ENCODE peak calls at places on chromosome 1, in four cellular contexts. J is fibroblast of lung, T is esophagus squamous epithelium, R is psoas muscle. D is an unnamed sample.

GRCh38 chr1:150560011-150560438 is 10.8 kb downstream of the ADAMTSL4 start:
- DNase-seq in J (no peak), T (no peak), R (peak; percentile 89), D (peak; percentile 58)

GRCh38 chr1:145906954-145907755 is 2.7 kb downstream of the ITGA10 start:
- DNase-seq in J (no peak), T (no peak), R (no peak), D (no peak)

GRCh38 chr1:193562121-193562520 is 375.7 kb upstream of the B3GALT2 start:
- DNase-seq in J (no peak), T (no peak), R (no peak), D (no peak)

GRCh38 chr1:236608930-236609726 is 4.8 kb upstream of the HEATR1 start:
- DNase-seq in J (peak; percentile 25), T (no peak), R (peak; percentile 80), D (no peak)

GRCh38 chr1:234909307-234909706 is 219.3 kb downstream of the TOMM20 start:
- DNase-seq in J (no peak), T (no peak), R (no peak), D (no peak)

GRCh38 chr1:212485218-212485609 is 52.5 kb downstream of the NENF start:
- DNase-seq in J (no peak), T (no peak), R (no peak), D (no peak)

GRCh38 chr1:12604986-12605385 is 13.0 kb downstream of the DHRS3 start:
- DNase-seq in J (no peak), T (no peak), R (no peak), D (no peak)

GRCh38 chr1:167774710-167775109 is 52.9 kb downstream of the MPZL1 start:
- DNase-seq in J (peak; percentile 59), T (no peak), R (no peak), D (no peak)

GRCh38 chr1:18480315-18481189 is at the start of gene KLHDC7A:
- DNase-seq in J (peak; percentile 0), T (no peak), R (no peak), D (no peak)

GRCh38 chr1:221829327-221830011 is 87.6 kb upstream of the DUSP10 start:
- DNase-seq in J (peak; percentile 97), T (no peak), R (no peak), D (no peak)

GRCh38 chr1:55071477-55071876 is 32.1 kb downstream of the PCSK9 start:
- DNase-seq in J (peak; percentile 47), T (no peak), R (no peak), D (no peak)

GRCh38 chr1:160837558-160838205 is 25.0 kb downstream of the CD244 start:
- DNase-seq in J (peak; percentile 15), T (peak; percentile 33), R (peak; percentile 63), D (no peak)

GRCh38 chr1:38129971-38130370 is 83.4 kb upstream of the POU3F1 start:
- DNase-seq in J (peak; percentile 39), T (no peak), R (no peak), D (no peak)

GRCh38 chr1:82542766-82543165 is 742.0 kb downstream of the ADGRL2 start:
- DNase-seq in J (peak; percentile 37), T (no peak), R (no peak), D (no peak)

GRCh38 chr1:156661932-156662587 is 15.1 kb downstream of the NES start:
- DNase-seq in J (peak; percentile 67), T (no peak), R (no peak), D (no peak)

GRCh38 chr1:208047975-208048374 is 137.1 kb upstream of the CD34 start:
- DNase-seq in J (peak; percentile 40), T (no peak), R (peak; percentile 80), D (no peak)

GRCh38 chr1:85581138-85581801 is 709 bp downstream of the CCN1 start:
- DNase-seq in J (peak; percentile 89), T (no peak), R (peak; percentile 91), D (peak; percentile 24)

GRCh38 chr1:99456536-99456935 is 189.4 kb upstream of the PALMD start:
- DNase-seq in J (peak; percentile 68), T (no peak), R (no peak), D (no peak)

GRCh38 chr1:101238681-101239094 is 1.9 kb downstream of the S1PR1 start:
- DNase-seq in J (peak; percentile 89), T (no peak), R (peak; percentile 88), D (peak; percentile 68)

GRCh38 chr1:243916160-243916559 is 66.1 kb upstream of the AKT3 start:
- DNase-seq in J (peak; percentile 48), T (no peak), R (no peak), D (no peak)

GRCh38 chr1:8182034-8182761 is 135.7 kb upstream of the SLC45A1 start:
- DNase-seq in J (peak; percentile 93), T (no peak), R (no peak), D (no peak)

GRCh38 chr1:112618114-112618720 is 724 bp downstream of the ST7L start:
- DNase-seq in J (peak; percentile 42), T (no peak), R (no peak), D (no peak)

GRCh38 chr1:18760156-18760555 is 99.3 kb downstream of the TAS1R2 start:
- DNase-seq in J (no peak), T (no peak), R (no peak), D (no peak)

GRCh38 chr1:31881698-31882000 is 56.5 kb downstream of the PTP4A2 start:
- DNase-seq in J (peak; percentile 8), T (no peak), R (no peak), D (no peak)

GRCh38 chr1:227070638-227071285 is 130.7 kb downstream of the COQ8A start:
- DNase-seq in J (no peak), T (no peak), R (no peak), D (no peak)

GRCh38 chr1:232954594-232955365 is 4.4 kb downstream of the NTPCR start:
- DNase-seq in J (peak; percentile 69), T (no peak), R (no peak), D (no peak)

GRCh38 chr1:243575070-243575469 is 275.0 kb downstream of the AKT3 start:
- DNase-seq in J (peak; percentile 22), T (no peak), R (no peak), D (no peak)

GRCh38 chr1:197783510-197783948 is 8.2 kb upstream of the DENND1B start:
- DNase-seq in J (peak; percentile 73), T (no peak), R (no peak), D (no peak)

GRCh38 chr1:206507395-206508129 is at the start of gene RASSF5:
- DNase-seq in J (peak; percentile 64), T (peak; percentile 35), R (peak; percentile 84), D (peak; percentile 49)

GRCh38 chr1:154469844-154470417 is 32.1 kb upstream of the TDRD10 start:
- DNase-seq in J (no peak), T (no peak), R (no peak), D (no peak)

GRCh38 chr1:145918144-145918991 is at the start of gene PEX11B:
- DNase-seq in J (peak; percentile 90), T (peak; percentile 74), R (peak; percentile 93), D (peak; percentile 65)

GRCh38 chr1:9822897-9823692 is 670 bp downstream of the CLSTN1 start:
- DNase-seq in J (peak; percentile 26), T (no peak), R (peak; percentile 63), D (no peak)

GRCh38 chr1:232084584-232085223 is 458.1 kb downstream of the DISC1 start:
- DNase-seq in J (peak; percentile 17), T (no peak), R (no peak), D (no peak)

GRCh38 chr1:234978397-234979291 is 150.0 kb downstream of the TOMM20 start:
- DNase-seq in J (peak; percentile 88), T (no peak), R (peak; percentile 77), D (no peak)

GRCh38 chr1:202058001-202058908 is 47.9 kb downstream of the ELF3 start:
- DNase-seq in J (peak; percentile 55), T (no peak), R (no peak), D (no peak)

GRCh38 chr1:233909195-233909594 is 4.7 kb downstream of the SLC35F3 start:
- DNase-seq in J (peak; percentile 97), T (no peak), R (no peak), D (no peak)

GRCh38 chr1:84939761-84940160 is 46.8 kb upstream of the LPAR3 start:
- DNase-seq in J (no peak), T (no peak), R (no peak), D (no peak)

GRCh38 chr1:8063298-8064068 is 37.4 kb upstream of the ERRFI1 start:
- DNase-seq in J (no peak), T (no peak), R (no peak), D (no peak)

GRCh38 chr1:88851303-88852063 is 39.9 kb downstream of the GTF2B start:
- DNase-seq in J (no peak), T (no peak), R (no peak), D (no peak)

GRCh38 chr1:88855986-88856385 is 35.4 kb downstream of the GTF2B start:
- DNase-seq in J (peak; percentile 7), T (no peak), R (no peak), D (no peak)
- H3K36me3 ChIP-seq in J (peaks cover 9% of the 10 kb centered on the region), T (peaks cover 14% of the 10 kb centered on the region), R (peaks cover 3% of the 10 kb centered on the region), D (peaks cover 40% of the 10 kb centered on the region)

GRCh38 chr1:183869671-183870070 is 64.8 kb downstream of the RGL1 start:
- DNase-seq in J (no peak), T (no peak), R (no peak), D (no peak)
- H3K36me3 ChIP-seq in J (no peaks in the 10 kb centered on the region), T (no peaks in the 10 kb centered on the region), R (no peaks in the 10 kb centered on the region), D (no peaks in the 10 kb centered on the region)

GRCh38 chr1:204457665-204458064 is 36.9 kb downstream of the PIK3C2B start:
- DNase-seq in J (no peak), T (no peak), R (no peak), D (no peak)

GRCh38 chr1:204459706-204460105 is 34.9 kb downstream of the PIK3C2B start:
- DNase-seq in J (no peak), T (no peak), R (no peak), D (no peak)

GRCh38 chr1:204461331-204462228 is 33.0 kb downstream of the PIK3C2B start:
- DNase-seq in J (no peak), T (no peak), R (no peak), D (no peak)

GRCh38 chr1:204462229-204462561 is 32.4 kb downstream of the PIK3C2B start:
- DNase-seq in J (no peak), T (no peak), R (no peak), D (no peak)

DNA sequence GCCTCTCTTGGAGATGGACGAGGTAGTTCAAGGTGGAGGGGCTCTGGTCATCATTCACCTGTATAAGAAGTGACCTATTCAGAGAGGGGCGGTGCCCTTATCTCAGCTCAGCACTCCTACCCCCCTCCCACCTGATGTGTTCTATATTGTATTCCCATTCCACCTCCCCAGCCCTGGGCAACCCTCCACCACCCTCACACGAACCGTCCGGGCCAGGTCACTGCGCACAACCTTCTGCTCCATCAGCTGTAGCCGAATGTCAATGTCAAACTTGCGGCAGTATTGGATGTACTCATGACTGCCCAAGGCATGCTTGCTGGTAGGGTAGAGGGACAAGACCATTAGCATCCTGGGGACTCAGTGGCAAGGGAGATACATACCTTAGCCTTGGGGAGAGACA is 34.3 kb downstream of the PIK3C2B start:
- DNase-seq in J (no peak), T (no peak), R (no peak), D (no peak)
- H3K36me3 ChIP-seq in J (no peaks in the 10 kb centered on the region), T (peaks cover 6% of the 10 kb centered on the region), R (no peaks in the 10 kb centered on the region), D (peaks cover 35% of the 10 kb centered on the region)

DNA sequence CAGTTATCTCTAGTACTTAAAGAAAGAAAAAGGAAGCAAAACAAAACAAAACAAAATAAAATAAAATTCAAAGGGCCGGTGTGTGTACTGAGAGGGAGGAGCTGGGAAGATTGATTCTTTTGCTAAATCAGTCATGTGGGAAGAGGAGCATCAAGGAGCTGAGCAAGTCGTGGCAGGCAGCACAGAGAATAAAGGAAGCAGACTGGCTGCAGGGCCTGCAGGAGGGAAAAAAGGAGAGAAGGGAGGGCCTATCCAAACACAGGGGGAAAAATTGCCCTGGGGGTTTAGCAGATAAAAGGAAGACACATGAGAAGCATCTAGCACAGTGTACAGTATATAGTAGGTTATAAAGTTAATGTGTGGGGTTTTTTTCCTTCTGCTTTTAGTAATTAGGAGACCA is 27.6 kb downstream of the AGO4 start:
- DNase-seq in J (no peak), T (no peak), R (no peak), D (no peak)
- H3K36me3 ChIP-seq in J (no peaks in the 10 kb centered on the region), T (no peaks in the 10 kb centered on the region), R (no peaks in the 10 kb centered on the region), D (peaks cover 57% of the 10 kb centered on the region)

GRCh38 chr1:211279340-211279739 is 20.2 kb downstream of the RCOR3 start:
- DNase-seq in J (no peak), T (no peak), R (no peak), D (no peak)
- H3K36me3 ChIP-seq in J (peaks cover 4% of the 10 kb centered on the region), T (no peaks in the 10 kb centered on the region), R (peaks cover 2% of the 10 kb centered on the region), D (peaks cover 21% of the 10 kb centered on the region)